ENCODE peak calls at places on chromosomes 12 and 14, in nine cellular contexts. G is GM23338, T is HL-60, C is H1, S is transverse colon, Z is vagina, X is SK-N-SH, E is breast epithelium, D is upper lobe of left lung. A is an unnamed sample.

GRCh38 chr12:39368891-39369290 is 74.0 kb downstream of the KIF21A start:
- DNase-seq in G (no peak), T (no peak), C (no peak), S (no peak), Z (no peak), X (no peak), E (no peak), D (no peak), A (no peak)

GRCh38 chr12:51218607-51219161 is 822 bp upstream of the POU6F1 start:
- DNase-seq in G (peak), T (no peak), C (no peak), S (no peak), Z (no peak), X (no peak), E (no peak), D (peak), A (no peak)

GRCh38 chr14:106490442-106490841 is 964.1 kb downstream of the TMEM121 start:
- DNase-seq in G (no peak), T (no peak), C (no peak), S (no peak), Z (no peak), X (no peak), E (no peak), D (no peak), A (no peak)

GRCh38 chr14:73393375-73393774 is 65.0 kb downstream of the NUMB start:
- DNase-seq in G (no peak), T (no peak), C (no peak), S (no peak), Z (no peak), X (no peak), E (no peak), D (no peak), A (no peak)

GRCh38 chr14:106578479-106578878 is 1052.1 kb downstream of the TMEM121 start:
- DNase-seq in G (no peak), T (no peak), C (no peak), S (no peak), Z (no peak), X (no peak), E (no peak), D (no peak), A (no peak)

GRCh38 chr12:89393551-89394121 is 41.3 kb upstream of the DUSP6 start:
- DNase-seq in G (no peak), T (no peak), C (no peak), S (no peak), Z (no peak), X (no peak), E (no peak), D (no peak), A (no peak)

GRCh38 chr12:10372534-10372931 is 17.3 kb downstream of the KLRK1 start:
- DNase-seq in G (no peak), T (no peak), C (no peak), S (peak), Z (no peak), X (no peak), E (no peak), D (peak), A (no peak)

GRCh38 chr12:94615284-94616216 is 34.8 kb downstream of the TMCC3 start:
- DNase-seq in G (no peak), T (no peak), C (no peak), S (peak), Z (no peak), X (no peak), E (no peak), D (no peak), A (no peak)

GRCh38 chr14:94397279-94397898 is 9.0 kb upstream of the SERPINA1 start:
- DNase-seq in G (peak), T (no peak), C (no peak), S (no peak), Z (no peak), X (no peak), E (no peak), D (no peak), A (no peak)

GRCh38 chr12:113396828-113397496 is 6.7 kb downstream of the SDS start:
- DNase-seq in G (no peak), T (no peak), C (no peak), S (no peak), Z (no peak), X (peak), E (no peak), D (no peak), A (no peak)

GRCh38 chr14:53596845-53597525 is 359.6 kb downstream of the BMP4 start:
- DNase-seq in G (no peak), T (no peak), C (no peak), S (no peak), Z (no peak), X (no peak), E (no peak), D (no peak), A (no peak)

GRCh38 chr12:52949413-52950331 is 754 bp downstream of the KRT18 start:
- DNase-seq in G (peak), T (peak), C (no peak), S (peak), Z (no peak), X (no peak), E (peak), D (peak), A (no peak)

GRCh38 chr12:52951640-52952039 is 2.7 kb downstream of the KRT18 start:
- DNase-seq in G (no peak), T (no peak), C (no peak), S (no peak), Z (no peak), X (no peak), E (no peak), D (no peak), A (no peak)

GRCh38 chr12:52952082-52952801 is 3.3 kb downstream of the KRT18 start:
- DNase-seq in G (no peak), T (no peak), C (no peak), S (peak), Z (no peak), X (no peak), E (peak), D (peak), A (no peak)

GRCh38 chr12:52950553-52950952 is 1.6 kb downstream of the KRT18 start:
- DNase-seq in G (no peak), T (no peak), C (no peak), S (no peak), Z (no peak), X (no peak), E (no peak), D (no peak), A (no peak)

GRCh38 chr12:52951126-52951525 is 2.2 kb downstream of the KRT18 start:
- DNase-seq in G (no peak), T (no peak), C (no peak), S (no peak), Z (no peak), X (no peak), E (no peak), D (no peak), A (no peak)
- TF ChIP-seq POLR2AphosphoS5 in G (no peak), T (no peak), C (no peak), S (no peak), Z (no peak), X (no peak), E (no peak), D (no peak), A (no peak)

GRCh38 chr12:11813422-11813813 is 163.9 kb downstream of the ETV6 start:
- DNase-seq in G (peak), T (no peak), C (no peak), S (no peak), Z (no peak), X (no peak), E (no peak), D (no peak), A (no peak)
- TF ChIP-seq POLR2AphosphoS5 in G (no peak), T (no peak), C (no peak), S (no peak), Z (no peak), X (no peak), E (no peak), D (no peak), A (no peak)

DNA sequence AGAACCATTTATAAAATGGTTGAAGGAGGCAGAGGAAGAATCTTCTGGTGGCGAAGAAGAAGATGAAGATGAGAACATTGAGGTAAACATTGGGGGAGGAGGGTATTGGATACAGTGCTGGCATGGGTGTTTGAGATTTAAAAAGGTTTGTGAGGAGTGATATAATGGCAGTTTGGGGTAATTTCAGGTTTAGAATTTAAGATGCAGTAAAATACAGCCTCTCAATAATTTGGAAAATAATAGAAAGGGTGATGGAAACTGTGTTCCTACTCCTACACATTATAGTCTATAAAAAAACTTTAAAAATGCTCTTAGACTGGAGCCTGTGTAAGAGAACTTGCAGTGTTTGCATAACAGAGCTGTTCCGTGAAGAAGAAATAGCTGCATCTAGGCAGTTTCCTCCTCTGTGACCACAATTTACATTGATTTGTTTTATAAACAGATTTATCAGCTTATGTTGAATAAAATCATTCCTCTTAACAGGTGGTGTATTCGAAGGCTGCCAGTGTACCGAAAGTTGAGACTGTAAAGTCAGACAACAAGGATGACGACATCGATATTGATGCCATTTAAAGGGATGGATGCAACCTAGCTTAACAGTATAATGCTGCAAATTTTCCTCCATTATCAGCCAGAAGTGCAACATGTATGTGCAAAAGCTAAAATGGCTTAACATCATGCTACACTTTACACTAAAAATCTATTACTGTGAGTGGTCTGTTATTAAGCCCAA is 6.6 kb downstream of the EIF5 start:
- DNase-seq in G (no peak), T (peak), C (no peak), S (no peak), Z (no peak), X (no peak), E (no peak), D (no peak), A (no peak)
- TF ChIP-seq POLR2AphosphoS5 in G (no peak), T (no peak), C (peak), S (no peak), Z (no peak), X (no peak), E (no peak), D (no peak), A (no peak)

GRCh38 chr14:50806241-50806933 is 24.6 kb downstream of the NIN start:
- DNase-seq in G (no peak), T (no peak), C (no peak), S (no peak), Z (no peak), X (no peak), E (no peak), D (no peak), A (no peak)
- TF ChIP-seq POLR2AphosphoS5 in G (no peak), T (no peak), C (no peak), S (no peak), Z (no peak), X (no peak), E (no peak), D (no peak), A (no peak)

GRCh38 chr12:116818341-116818856 is 62.8 kb downstream of the HRK start:
- DNase-seq in G (no peak), T (no peak), C (no peak), S (peak), Z (peak), X (peak), E (no peak), D (peak), A (no peak)

GRCh38 chr12:116821291-116821690 is 60.0 kb downstream of the HRK start:
- DNase-seq in G (peak), T (no peak), C (no peak), S (no peak), Z (no peak), X (no peak), E (no peak), D (no peak), A (no peak)

GRCh38 chr12:116813271-116814041 is 67.8 kb downstream of the HRK start:
- DNase-seq in G (no peak), T (no peak), C (no peak), S (no peak), Z (no peak), X (no peak), E (no peak), D (no peak), A (no peak)

GRCh38 chr12:116820077-116820656 is 61.1 kb downstream of the HRK start:
- DNase-seq in G (no peak), T (no peak), C (no peak), S (no peak), Z (peak), X (no peak), E (no peak), D (no peak), A (no peak)

DNA sequence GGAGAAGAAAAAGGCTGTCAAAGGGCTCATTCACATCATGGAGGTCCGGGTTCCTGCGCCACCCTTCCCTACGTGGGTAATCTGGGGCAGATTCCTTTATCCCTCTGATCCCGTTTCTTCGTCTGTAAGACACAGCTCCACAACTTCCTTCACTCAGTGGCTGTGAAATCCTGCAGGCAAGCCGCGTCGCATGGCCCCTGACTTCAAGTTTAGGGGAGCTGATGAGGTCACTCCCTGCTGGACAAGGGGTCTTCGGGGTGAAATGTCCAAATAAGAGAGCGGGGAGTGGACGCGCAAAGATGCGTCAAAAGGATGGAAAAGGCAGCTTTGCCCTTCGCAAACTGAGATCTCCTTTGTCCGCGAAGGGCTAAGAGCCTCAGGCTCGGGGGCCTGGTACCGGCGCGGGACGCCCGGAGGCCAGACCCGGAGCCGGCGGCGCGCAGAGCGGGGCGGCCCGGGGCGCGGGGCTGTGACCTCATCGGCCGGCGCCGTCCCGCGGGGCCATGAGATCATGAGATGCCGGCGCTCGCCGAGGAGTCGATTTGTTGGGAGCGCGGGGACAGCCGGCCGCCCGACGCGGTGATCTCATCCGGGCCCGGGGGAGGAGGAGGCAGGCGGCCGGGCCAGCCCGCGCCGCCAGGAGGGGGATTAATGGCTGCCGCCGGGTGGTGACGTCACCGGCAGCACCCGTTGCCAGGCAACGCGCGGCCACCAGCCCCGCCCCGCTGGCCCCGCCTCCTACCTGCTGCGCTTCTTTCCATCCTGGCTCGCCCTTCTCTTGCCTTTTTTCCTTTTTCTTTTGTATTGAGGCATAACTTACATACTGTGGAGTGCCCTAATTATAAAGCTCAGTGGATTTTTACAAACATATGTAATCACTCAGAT is 62.1 kb downstream of the HRK start:
- DNase-seq in G (peak), T (peak), C (peak), S (peak), Z (peak), X (peak), E (peak), D (peak), A (peak)
- TF ChIP-seq POLR2AphosphoS5 in G (peak), T (no peak), C (peak), S (peak), Z (no peak), X (peak), E (peak), D (peak), A (peak)

GRCh38 chr12:31355747-31356107 is 29.8 kb upstream of the SINHCAF start:
- DNase-seq in G (no peak), T (no peak), C (no peak), S (no peak), Z (no peak), X (no peak), E (no peak), D (no peak), A (no peak)

DNA sequence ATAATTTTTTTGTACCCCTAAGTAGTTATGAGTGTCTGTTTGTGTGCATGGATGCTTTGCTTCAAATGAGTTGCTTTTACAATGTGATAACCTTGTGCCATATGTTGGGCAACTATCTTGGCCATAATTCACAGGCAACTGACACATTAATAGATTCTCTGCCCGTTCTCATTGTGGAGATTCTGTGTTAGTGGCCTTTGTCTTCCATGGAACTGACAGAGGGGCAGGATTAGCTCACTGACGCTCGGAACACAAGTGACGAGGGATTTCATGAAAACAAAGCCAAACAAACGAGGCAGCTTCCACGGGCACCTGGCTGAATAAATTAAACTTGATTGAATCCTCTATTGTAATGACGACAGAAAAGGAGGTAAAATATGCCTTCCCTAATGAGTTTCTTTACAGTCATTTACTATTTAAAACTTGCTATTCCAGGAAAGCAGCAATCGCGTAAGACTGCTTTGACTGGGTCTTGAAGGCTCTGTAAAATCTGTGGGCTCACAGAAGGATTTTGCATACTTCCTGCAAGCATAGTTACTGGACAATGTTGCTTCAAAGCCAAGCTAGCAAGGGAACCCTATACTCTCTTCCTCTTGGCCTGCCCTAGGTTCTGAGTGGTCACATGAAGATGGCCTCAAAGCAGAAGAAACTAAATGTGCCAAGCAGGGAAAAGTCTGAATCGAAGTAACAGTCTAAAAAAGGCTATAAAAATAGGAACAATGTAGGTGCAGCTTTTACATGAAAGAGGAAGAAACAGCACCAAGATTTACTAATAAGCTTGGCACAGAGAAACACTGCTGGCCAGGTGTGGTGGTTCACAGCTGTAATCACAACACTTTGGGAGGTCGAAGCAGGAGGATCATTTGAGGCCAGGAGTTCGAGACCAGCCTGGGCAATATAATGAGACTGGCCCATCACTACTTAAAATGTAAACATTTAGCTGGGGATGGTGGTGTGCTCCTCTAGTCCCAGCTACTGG is 28.1 kb upstream of the SINHCAF start:
- DNase-seq in G (no peak), T (peak), C (no peak), S (no peak), Z (no peak), X (no peak), E (no peak), D (no peak), A (no peak)
- TF ChIP-seq POLR2AphosphoS5 in G (no peak), T (no peak), C (no peak), S (no peak), Z (no peak), X (no peak), E (no peak), D (no peak), A (no peak)

GRCh38 chr14:79705126-79705894 is 506.0 kb downstream of the DIO2 start:
- DNase-seq in G (no peak), T (no peak), C (no peak), S (peak), Z (no peak), X (no peak), E (no peak), D (no peak), A (no peak)

GRCh38 chr14:79704406-79704805 is 506.9 kb downstream of the DIO2 start:
- DNase-seq in G (no peak), T (no peak), C (no peak), S (no peak), Z (no peak), X (no peak), E (no peak), D (no peak), A (no peak)

GRCh38 chr14:79701371-79701770 is 509.9 kb downstream of the DIO2 start:
- DNase-seq in G (no peak), T (no peak), C (no peak), S (no peak), Z (no peak), X (no peak), E (no peak), D (no peak), A (no peak)

GRCh38 chr14:79702197-79702596 is 509.1 kb downstream of the DIO2 start:
- DNase-seq in G (no peak), T (no peak), C (no peak), S (no peak), Z (no peak), X (no peak), E (no peak), D (no peak), A (no peak)

DNA sequence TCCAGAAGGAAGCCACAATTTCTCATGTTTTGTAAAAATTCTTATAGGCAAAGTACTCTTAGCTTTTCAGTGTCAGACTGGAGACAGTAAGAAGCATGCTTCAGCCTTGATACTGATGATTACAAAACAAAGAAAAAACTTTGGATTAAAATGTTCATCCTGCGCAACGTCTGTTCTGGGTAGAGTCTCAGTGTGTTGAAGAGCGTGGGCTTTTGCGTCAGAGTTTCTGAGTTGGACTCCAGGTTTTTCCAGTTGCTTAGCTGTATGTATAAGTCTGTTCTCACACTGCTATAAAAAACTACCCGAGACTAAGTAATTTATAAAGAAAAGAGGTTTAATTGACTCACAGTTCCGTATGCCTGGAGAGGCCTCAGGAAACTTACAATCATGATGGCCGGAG is 508.1 kb downstream of the DIO2 start:
- DNase-seq in G (no peak), T (no peak), C (no peak), S (no peak), Z (no peak), X (no peak), E (no peak), D (no peak), A (no peak)
- TF ChIP-seq POLR2AphosphoS5 in G (no peak), T (no peak), C (no peak), S (no peak), Z (no peak), X (no peak), E (no peak), D (no peak), A (no peak)

DNA sequence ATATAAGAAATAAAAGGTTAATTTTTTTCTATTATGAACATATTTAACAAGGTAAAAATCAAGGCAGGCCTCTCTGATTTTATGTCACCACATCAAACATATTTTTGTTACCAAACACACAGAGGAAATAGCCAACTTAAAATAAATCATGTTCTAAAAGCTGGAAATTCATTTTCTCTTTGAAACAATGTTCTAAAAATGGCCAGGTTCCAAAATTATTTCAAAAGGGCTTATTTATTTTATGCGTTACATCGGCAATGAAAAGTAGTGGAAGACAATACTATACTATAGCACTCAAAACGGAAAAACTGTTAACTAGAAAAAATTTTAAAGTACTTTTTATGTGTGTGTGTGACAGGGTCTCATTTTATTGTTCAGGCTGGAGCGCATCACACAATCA is 24.0 kb upstream of the RASSF8 start:
- DNase-seq in G (no peak), T (no peak), C (no peak), S (no peak), Z (no peak), X (no peak), E (no peak), D (no peak), A (no peak)
- TF ChIP-seq POLR2AphosphoS5 in G (no peak), T (no peak), C (no peak), S (no peak), Z (no peak), X (no peak), E (no peak), D (no peak), A (no peak)

A was measured in sigmoid colon.